ENCODE peak calls at places on chromosomes 13 and 19, in five cellular contexts. One of them, this sample, is unnamed.

GRCh38 chr19:52398091-52398461 is 427 bp downstream of the ZNF528 start:
- DNase-seq in left ventricle myocardium inferior: no peak
- DNase-seq in neural progenitor cell: peak; percentile 36
- DNase-seq in GM23248: peak; percentile 59
- DNase-seq in heart right ventricle: peak; percentile 11
- DNase-seq in this sample: no peak

GRCh38 chr19:18869781-18870530 is 26.0 kb downstream of the CERS1 start:
- DNase-seq in left ventricle myocardium inferior: no peak
- DNase-seq in neural progenitor cell: no peak
- DNase-seq in GM23248: no peak
- DNase-seq in heart right ventricle: no peak
- DNase-seq in this sample: no peak

GRCh38 chr13:108987488-108987887 is 358.1 kb downstream of the MYO16 start:
- DNase-seq in left ventricle myocardium inferior: no peak
- DNase-seq in neural progenitor cell: no peak
- DNase-seq in GM23248: peak; percentile 7
- DNase-seq in heart right ventricle: no peak
- DNase-seq in this sample: no peak

GRCh38 chr13:24323036-24323738 is 13.8 kb downstream of the C1QTNF9 start:
- DNase-seq in left ventricle myocardium inferior: no peak
- DNase-seq in neural progenitor cell: no peak
- DNase-seq in GM23248: no peak
- DNase-seq in heart right ventricle: no peak
- DNase-seq in this sample: peak; percentile 32

GRCh38 chr13:67223024-67223423 is 7.1 kb downstream of the PCDH9 start:
- DNase-seq in left ventricle myocardium inferior: no peak
- DNase-seq in neural progenitor cell: no peak
- DNase-seq in GM23248: peak; percentile 32
- DNase-seq in heart right ventricle: no peak
- DNase-seq in this sample: no peak

GRCh38 chr13:74250738-74251190 is 116.6 kb upstream of the KLF12 start:
- DNase-seq in left ventricle myocardium inferior: no peak
- DNase-seq in neural progenitor cell: no peak
- DNase-seq in GM23248: peak; percentile 92
- DNase-seq in heart right ventricle: no peak
- DNase-seq in this sample: no peak

GRCh38 chr19:17415107-17415506 is 4.7 kb upstream of the MVB12A start:
- DNase-seq in left ventricle myocardium inferior: no peak
- DNase-seq in neural progenitor cell: peak; percentile 50
- DNase-seq in GM23248: no peak
- DNase-seq in heart right ventricle: no peak
- DNase-seq in this sample: no peak

GRCh38 chr19:16295071-16295470 is 29.6 kb upstream of the KLF2 start:
- DNase-seq in left ventricle myocardium inferior: no peak
- DNase-seq in neural progenitor cell: no peak
- DNase-seq in GM23248: peak; percentile 27
- DNase-seq in heart right ventricle: no peak
- DNase-seq in this sample: no peak

GRCh38 chr13:84263354-84264069 is 381.2 kb upstream of the SLITRK1 start:
- DNase-seq in left ventricle myocardium inferior: no peak
- DNase-seq in neural progenitor cell: no peak
- DNase-seq in GM23248: no peak
- DNase-seq in heart right ventricle: no peak
- DNase-seq in this sample: no peak

GRCh38 chr13:100139822-100140221 is 50.9 kb downstream of the PCCA start:
- DNase-seq in left ventricle myocardium inferior: no peak
- DNase-seq in neural progenitor cell: no peak
- DNase-seq in GM23248: no peak
- DNase-seq in heart right ventricle: no peak
- DNase-seq in this sample: no peak

GRCh38 chr19:30302076-30302475 is 70.1 kb upstream of the ZNF536 start:
- DNase-seq in left ventricle myocardium inferior: no peak
- DNase-seq in neural progenitor cell: no peak
- DNase-seq in GM23248: no peak
- DNase-seq in heart right ventricle: no peak
- DNase-seq in this sample: no peak

GRCh38 chr13:40058757-40059236 is 403.3 kb downstream of the COG6 start:
- DNase-seq in left ventricle myocardium inferior: no peak
- DNase-seq in neural progenitor cell: no peak
- DNase-seq in GM23248: no peak
- DNase-seq in heart right ventricle: no peak
- DNase-seq in this sample: no peak

GRCh38 chr13:102495663-102496062 is 93.8 kb upstream of the FGF14 start:
- DNase-seq in left ventricle myocardium inferior: no peak
- DNase-seq in neural progenitor cell: no peak
- DNase-seq in GM23248: no peak
- DNase-seq in heart right ventricle: no peak
- DNase-seq in this sample: no peak

GRCh38 chr13:61954092-61954491 is 538.4 kb upstream of the PCDH20 start:
- DNase-seq in left ventricle myocardium inferior: no peak
- DNase-seq in neural progenitor cell: peak; percentile 39
- DNase-seq in GM23248: peak; percentile 1
- DNase-seq in heart right ventricle: no peak
- DNase-seq in this sample: no peak

GRCh38 chr19:51490676-51491075 is 10.9 kb downstream of the SIGLEC12 start:
- DNase-seq in left ventricle myocardium inferior: no peak
- DNase-seq in neural progenitor cell: no peak
- DNase-seq in GM23248: no peak
- DNase-seq in heart right ventricle: no peak
- DNase-seq in this sample: no peak

GRCh38 chr19:2334986-2335846 is 6.7 kb downstream of the SPPL2B start:
- DNase-seq in left ventricle myocardium inferior: no peak
- DNase-seq in neural progenitor cell: no peak
- DNase-seq in GM23248: peak; percentile 66
- DNase-seq in heart right ventricle: peak; percentile 7
- DNase-seq in this sample: peak; percentile 51

GRCh38 chr19:2334426-2334825 is 5.9 kb downstream of the SPPL2B start:
- DNase-seq in left ventricle myocardium inferior: no peak
- DNase-seq in neural progenitor cell: no peak
- DNase-seq in GM23248: no peak
- DNase-seq in heart right ventricle: no peak
- DNase-seq in this sample: peak; percentile 56

GRCh38 chr19:2333027-2333806 is 4.7 kb downstream of the SPPL2B start:
- DNase-seq in left ventricle myocardium inferior: no peak
- DNase-seq in neural progenitor cell: no peak
- DNase-seq in GM23248: no peak
- DNase-seq in heart right ventricle: no peak
- DNase-seq in this sample: peak; percentile 86

GRCh38 chr19:2332341-2333026 is 4.0 kb downstream of the SPPL2B start:
- DNase-seq in left ventricle myocardium inferior: peak; percentile 38
- DNase-seq in neural progenitor cell: no peak
- DNase-seq in GM23248: no peak
- DNase-seq in heart right ventricle: peak; percentile 38
- DNase-seq in this sample: peak; percentile 84

GRCh38 chr19:2333807-2334211 is 5.3 kb downstream of the SPPL2B start:
- DNase-seq in left ventricle myocardium inferior: no peak
- DNase-seq in neural progenitor cell: no peak
- DNase-seq in GM23248: no peak
- DNase-seq in heart right ventricle: no peak
- DNase-seq in this sample: no peak
- H3K4me1 ChIP-seq in left ventricle myocardium inferior: peaks cover 50% of the 10 kb centered on the region
- H3K4me1 ChIP-seq in neural progenitor cell: peaks cover 31% of the 10 kb centered on the region
- H3K4me1 ChIP-seq in GM23248: peaks cover 6% of the 10 kb centered on the region
- H3K4me1 ChIP-seq in heart right ventricle: peaks cover 15% of the 10 kb centered on the region
- H3K4me1 ChIP-seq in this sample: peaks cover 51% of the 10 kb centered on the region

GRCh38 chr19:6453951-6454565 is 5.5 kb downstream of the SLC25A23 start:
- DNase-seq in left ventricle myocardium inferior: no peak
- DNase-seq in neural progenitor cell: no peak
- DNase-seq in GM23248: no peak
- DNase-seq in heart right ventricle: no peak
- DNase-seq in this sample: no peak
- H3K4me3 ChIP-seq in left ventricle myocardium inferior: no peak overlapping the region
- H3K4me3 ChIP-seq in neural progenitor cell: no peak overlapping the region
- H3K4me3 ChIP-seq in GM23248: no peak overlapping the region
- H3K4me3 ChIP-seq in heart right ventricle: no peak overlapping the region
- H3K4me3 ChIP-seq in this sample: no peak overlapping the region

GRCh38 chr13:46172531-46172991 is 9.4 kb downstream of the LCP1 start:
- DNase-seq in left ventricle myocardium inferior: no peak
- DNase-seq in neural progenitor cell: no peak
- DNase-seq in GM23248: no peak
- DNase-seq in heart right ventricle: no peak
- DNase-seq in this sample: peak; percentile 36
- H3K4me1 ChIP-seq in left ventricle myocardium inferior: peaks cover 18% of the 10 kb centered on the region
- H3K4me1 ChIP-seq in neural progenitor cell: peaks cover 14% of the 10 kb centered on the region
- H3K4me1 ChIP-seq in GM23248: no peaks in the 10 kb centered on the region
- H3K4me1 ChIP-seq in heart right ventricle: no peaks in the 10 kb centered on the region
- H3K4me1 ChIP-seq in this sample: no peaks in the 10 kb centered on the region

GRCh38 chr19:47471381-47471732 is 336 bp downstream of the SLC8A2 start:
- DNase-seq in left ventricle myocardium inferior: no peak
- DNase-seq in neural progenitor cell: no peak
- DNase-seq in GM23248: no peak
- DNase-seq in heart right ventricle: no peak
- DNase-seq in this sample: no peak

GRCh38 chr19:47470447-47471195 is 1.1 kb downstream of the SLC8A2 start:
- DNase-seq in left ventricle myocardium inferior: no peak
- DNase-seq in neural progenitor cell: no peak
- DNase-seq in GM23248: no peak
- DNase-seq in heart right ventricle: no peak
- DNase-seq in this sample: no peak

GRCh38 chr19:47469719-47470118 is 2.0 kb downstream of the SLC8A2 start:
- DNase-seq in left ventricle myocardium inferior: no peak
- DNase-seq in neural progenitor cell: no peak
- DNase-seq in GM23248: no peak
- DNase-seq in heart right ventricle: no peak
- DNase-seq in this sample: no peak

GRCh38 chr19:47473336-47473735 is 1.6 kb upstream of the SLC8A2 start:
- DNase-seq in left ventricle myocardium inferior: no peak
- DNase-seq in neural progenitor cell: no peak
- DNase-seq in GM23248: no peak
- DNase-seq in heart right ventricle: no peak
- DNase-seq in this sample: no peak

GRCh38 chr19:47471733-47472457 is at the start of gene SLC8A2:
- DNase-seq in left ventricle myocardium inferior: peak; percentile 63
- DNase-seq in neural progenitor cell: peak; percentile 97
- DNase-seq in GM23248: peak; percentile 67
- DNase-seq in heart right ventricle: peak; percentile 64
- DNase-seq in this sample: peak; percentile 65
- H3K4me3 ChIP-seq in left ventricle myocardium inferior: peak within 1 kb of the TSS; percentile 38
- H3K4me3 ChIP-seq in neural progenitor cell: peak within 1 kb of the TSS; percentile 73
- H3K4me3 ChIP-seq in GM23248: no peak within 1 kb of the TSS
- H3K4me3 ChIP-seq in heart right ventricle: no peak within 1 kb of the TSS
- H3K4me3 ChIP-seq in this sample: no peak within 1 kb of the TSS

DNA sequence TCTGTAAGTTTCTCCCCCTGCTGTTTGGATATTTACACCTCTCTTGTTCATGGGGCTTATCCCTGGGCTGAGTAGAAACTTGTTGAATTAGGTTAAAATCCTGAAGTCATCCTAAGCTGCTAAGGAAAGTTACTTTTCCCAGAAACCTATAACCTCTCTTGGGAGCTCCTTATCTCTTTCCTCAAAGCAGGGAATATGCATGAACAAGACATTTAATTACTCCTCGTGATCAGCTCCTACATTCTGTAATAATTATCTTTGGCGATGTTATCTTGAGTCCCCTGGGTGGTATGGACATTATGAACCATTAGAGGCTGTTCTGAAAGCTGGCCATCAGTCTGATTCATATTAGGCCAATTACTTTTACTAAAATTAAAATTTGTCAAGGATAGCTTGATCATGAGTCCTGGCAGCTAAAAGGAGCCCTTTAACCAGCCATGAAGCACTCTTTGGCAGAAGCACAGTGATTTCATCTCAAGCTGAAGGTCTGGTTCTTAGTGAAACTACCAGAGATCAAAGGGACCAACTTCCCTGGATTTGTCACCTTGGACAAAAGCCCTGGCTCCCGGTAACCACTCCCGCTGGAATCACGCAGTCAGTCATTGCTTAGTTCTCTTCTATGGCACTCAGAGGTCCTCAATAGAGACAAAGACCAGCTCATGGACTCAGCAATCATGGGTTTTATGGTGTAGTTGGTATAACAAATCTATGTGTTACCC is 811.8 kb downstream of the UQCRFS1 start:
- DNase-seq in left ventricle myocardium inferior: no peak
- DNase-seq in neural progenitor cell: no peak
- DNase-seq in GM23248: no peak
- DNase-seq in heart right ventricle: no peak
- DNase-seq in this sample: no peak
- H3K4me1 ChIP-seq in left ventricle myocardium inferior: no peaks in the 10 kb centered on the region
- H3K4me1 ChIP-seq in neural progenitor cell: peaks cover 18% of the 10 kb centered on the region
- H3K4me1 ChIP-seq in GM23248: no peaks in the 10 kb centered on the region
- H3K4me1 ChIP-seq in heart right ventricle: no peaks in the 10 kb centered on the region
- H3K4me1 ChIP-seq in this sample: peaks cover 7% of the 10 kb centered on the region